ENCODE peak calls at places on chromosomes 13 and 19, in five cellular contexts. E, C, X, T and F are unnamed samples.

GRCh38 chr19:10389863-10390262 is 9.5 kb upstream of the TYK2 start:
- DNase-seq in E (no peak), T (peak; percentile 15), C (peak; percentile 6), X (no peak), F (no peak)

GRCh38 chr13:30870049-30870884 is 35.8 kb upstream of the MEDAG start:
- DNase-seq in E (peak; percentile 97), T (no peak), X (peak; percentile 99), C (peak; percentile 85), F (peak; percentile 77)

GRCh38 chr13:101795025-101795424 is 342.6 kb downstream of the ITGBL1 start:
- DNase-seq in T (no peak), X (no peak), C (no peak), E (no peak), F (no peak)

GRCh38 chr19:903266-903797 is 9.7 kb downstream of the R3HDM4 start:
- DNase-seq in T (peak; percentile 98), X (no peak), E (no peak), C (no peak), F (no peak)

GRCh38 chr19:40756502-40757110 is 5.6 kb downstream of the SNRPA start:
- DNase-seq in T (no peak), X (no peak), E (no peak), C (no peak), F (no peak)

GRCh38 chr13:38635030-38635429 is 51.8 kb upstream of the FREM2 start:
- DNase-seq in X (no peak), E (no peak), T (peak; percentile 4), C (no peak), F (no peak)

GRCh38 chr13:50299546-50300249 is 284.5 kb downstream of the KCNRG start:
- DNase-seq in X (peak; percentile 31), C (no peak), E (no peak), T (no peak), F (no peak)

GRCh38 chr19:47036233-47036651 is 12.2 kb downstream of the TMEM160 start:
- DNase-seq in X (no peak), T (peak; percentile 90), C (no peak), E (no peak), F (no peak)

GRCh38 chr19:49362048-49362925 is at the start of gene TEAD2:
- DNase-seq in C (no peak), X (no peak), E (peak; percentile 14), T (no peak), F (no peak)

GRCh38 chr19:51799311-51799997 is 4.5 kb downstream of the FPR3 start:
- DNase-seq in T (no peak), C (peak; percentile 91), E (peak; percentile 81), X (peak; percentile 97), F (peak; percentile 91)

GRCh38 chr13:109858319-109858718 is 71.9 kb upstream of the IRS2 start:
- DNase-seq in E (no peak), X (no peak), T (no peak), C (no peak), F (no peak)

GRCh38 chr13:112771877-112772538 is 82.2 kb downstream of the ATP11A start:
- DNase-seq in X (no peak), E (no peak), C (no peak), T (no peak), F (peak; percentile 32)

GRCh38 chr13:98542568-98543379 is 34.1 kb downstream of the STK24 start:
- DNase-seq in X (no peak), T (no peak), C (no peak), E (no peak), F (no peak)

GRCh38 chr13:46797468-46798237 is 692 bp upstream of the ESD start:
- DNase-seq in E (no peak), T (peak; percentile 68), X (no peak), C (peak; percentile 37), F (no peak)

GRCh38 chr13:37109080-37109678 is 3.7 kb upstream of the CSNK1A1L start:
- DNase-seq in X (no peak), C (no peak), E (no peak), T (peak; percentile 69), F (no peak)

GRCh38 chr13:36549771-36550170 is 117.5 kb downstream of the CCNA1 start:
- DNase-seq in T (peak; percentile 50), X (no peak), E (no peak), C (no peak), F (no peak)

GRCh38 chr13:45511310-45512147 is 46.8 kb downstream of the COG3 start:
- DNase-seq in X (no peak), T (peak; percentile 84), C (peak; percentile 46), E (no peak), F (no peak)

GRCh38 chr13:74092711-74093110 is 41.5 kb downstream of the KLF12 start:
- DNase-seq in X (no peak), C (no peak), E (no peak), T (no peak), F (no peak)

GRCh38 chr13:51999525-51999924 is 11.7 kb downstream of the ATP7B start:
- DNase-seq in E (no peak), C (peak; percentile 24), X (no peak), T (no peak), F (no peak)

GRCh38 chr13:40457844-40458243 is 208.6 kb downstream of the FOXO1 start:
- DNase-seq in X (no peak), C (no peak), T (no peak), E (no peak), F (no peak)

GRCh38 chr13:114258589-114258988 is 22.8 kb upstream of the UPF3A start:
- DNase-seq in T (peak; percentile 59), E (no peak), C (no peak), X (no peak), F (no peak)

GRCh38 chr19:21934131-21934530 is 76.6 kb downstream of the ZNF208 start:
- DNase-seq in C (no peak), E (no peak), T (no peak), X (no peak), F (no peak)

GRCh38 chr19:4365341-4365740 is 22.0 kb downstream of the MPND start:
- DNase-seq in X (no peak), C (no peak), T (peak; percentile 19), E (no peak), F (no peak)

GRCh38 chr13:33441015-33441414 is 155.5 kb upstream of the STARD13 start:
- DNase-seq in X (no peak), C (peak; percentile 43), E (no peak), T (peak; percentile 23), F (no peak)

GRCh38 chr13:76965759-76966421 is 17.6 kb downstream of the ACOD1 start:
- DNase-seq in C (no peak), X (no peak), E (peak; percentile 9), T (peak; percentile 16), F (no peak)